ENCODE peak calls at places on chromosome 15, in eight cellular contexts. C, J, O, X, W, H, T and S are unnamed samples.

GRCh38 chr15:34483644-34484043 is 46.0 kb upstream of the GOLGA8A start:
- DNase-seq in C (no peak), X (no peak), W (no peak), H (no peak), O (no peak), J (no peak), T (no peak), S (no peak)

GRCh38 chr15:56734013-56734625 is 810 bp upstream of the ZNF280D start:
- DNase-seq in H (no peak), O (peak), W (no peak), C (no peak), J (no peak), X (no peak), T (no peak), S (no peak)

GRCh38 chr15:68082735-68083134 is 28.6 kb downstream of the PIAS1 start:
- DNase-seq in J (no peak), X (no peak), C (no peak), O (no peak), H (no peak), W (no peak), T (no peak), S (no peak)

GRCh38 chr15:51286816-51287215 is 51.6 kb downstream of the CYP19A1 start:
- DNase-seq in W (peak), X (no peak), H (peak), T (no peak), J (no peak), O (no peak), C (no peak), S (no peak)

GRCh38 chr15:95669146-95669922 is 661.2 kb upstream of the NR2F2 start:
- DNase-seq in J (no peak), O (no peak), H (no peak), C (peak), X (no peak), T (no peak), W (no peak), S (no peak)

GRCh38 chr15:76555247-76555646 is 218.7 kb downstream of the ISL2 start:
- DNase-seq in O (no peak), T (no peak), X (no peak), J (no peak), H (no peak), C (no peak), W (no peak), S (no peak)

GRCh38 chr15:92652576-92652966 is 3.0 kb downstream of the FAM174B start:
- DNase-seq in X (no peak), C (no peak), T (peak), W (no peak), O (no peak), H (peak), J (no peak), S (no peak)

GRCh38 chr15:91021516-91022074 is 799 bp downstream of the VPS33B start:
- DNase-seq in O (peak), H (no peak), X (no peak), C (no peak), W (no peak), J (peak), T (no peak), S (no peak)

GRCh38 chr15:92614791-92615785 is 40.5 kb downstream of the FAM174B start:
- DNase-seq in T (no peak), J (no peak), X (no peak), C (no peak), W (no peak), O (no peak), H (no peak), S (no peak)

GRCh38 chr15:51162865-51163762 is 68.4 kb upstream of the TNFAIP8L3 start:
- DNase-seq in W (peak), X (peak), H (peak), J (peak), T (peak), O (peak), C (peak), S (no peak)

GRCh38 chr15:77670558-77671148 is 37.9 kb upstream of the LINGO1 start:
- DNase-seq in W (no peak), C (no peak), H (no peak), T (no peak), X (no peak), O (no peak), J (no peak), S (no peak)

GRCh38 chr15:87792250-87793030 is 464.1 kb downstream of the NTRK3 start:
- DNase-seq in W (no peak), O (no peak), X (no peak), T (no peak), H (no peak), J (no peak), C (no peak), S (no peak)

GRCh38 chr15:79944625-79945024 is 26.4 kb downstream of the BCL2A1 start:
- DNase-seq in T (no peak), W (no peak), J (no peak), H (no peak), O (no peak), C (no peak), X (no peak), S (no peak)

GRCh38 chr15:57503051-57503702 is 88.5 kb upstream of the MYZAP start:
- DNase-seq in O (no peak), J (no peak), W (peak), C (no peak), T (no peak), X (no peak), H (no peak), S (no peak)

GRCh38 chr15:31399544-31400171 is 73.0 kb downstream of the KLF13 start:
- DNase-seq in J (peak), T (no peak), X (peak), W (no peak), O (no peak), C (no peak), H (no peak), S (no peak)

GRCh38 chr15:73985101-73985873 is 6.8 kb downstream of the STOML1 start:
- DNase-seq in H (no peak), C (no peak), J (peak), W (no peak), O (no peak), T (no peak), X (no peak), S (no peak)

GRCh38 chr15:101359365-101359947 is 64.4 kb upstream of the SNRPA1 start:
- DNase-seq in X (no peak), O (peak), C (no peak), T (no peak), J (no peak), H (peak), W (no peak), S (peak)

GRCh38 chr15:43238691-43239131 is 17.9 kb upstream of the EPB42 start:
- DNase-seq in W (no peak), T (no peak), H (no peak), J (no peak), X (no peak), O (no peak), C (no peak), S (no peak)

GRCh38 chr15:85356276-85356675 is 24.1 kb upstream of the AKAP13 start:
- DNase-seq in H (no peak), T (no peak), O (no peak), C (no peak), J (no peak), X (no peak), W (no peak), S (no peak)

GRCh38 chr15:79970921-79971434 is at the start of gene BCL2A1:
- DNase-seq in T (no peak), H (peak), C (no peak), J (peak), O (peak), X (no peak), W (no peak), S (no peak)

GRCh38 chr15:57015897-57016296 is 97.5 kb downstream of the TCF12 start:
- DNase-seq in O (peak), X (no peak), C (no peak), J (peak), H (peak), T (no peak), W (no peak), S (no peak)

GRCh38 chr15:78685157-78685830 is 44.3 kb upstream of the CHRNB4 start:
- DNase-seq in T (no peak), W (no peak), H (no peak), J (no peak), C (no peak), X (no peak), O (no peak), S (no peak)

GRCh38 chr15:88623061-88623460 is 1.9 kb downstream of the AEN start:
- DNase-seq in C (no peak), J (peak), H (peak), W (no peak), T (no peak), O (peak), X (no peak), S (no peak)

GRCh38 chr15:47184405-47185221 is 532.7 kb upstream of the SEMA6D start:
- DNase-seq in T (no peak), J (peak), W (peak), X (peak), C (no peak), O (no peak), H (no peak), S (peak)

GRCh38 chr15:67574981-67575632 is 32.6 kb downstream of the MAP2K5 start:
- DNase-seq in J (peak), X (no peak), C (no peak), T (no peak), W (no peak), O (no peak), H (no peak), S (no peak)

GRCh38 chr15:83295417-83295816 is 11.0 kb upstream of the BNC1 start:
- DNase-seq in H (no peak), X (no peak), W (no peak), C (no peak), T (no peak), J (peak), O (no peak), S (no peak)

GRCh38 chr15:69172854-69173253 is 12.4 kb downstream of the GLCE start:
- DNase-seq in W (no peak), X (no peak), J (no peak), H (peak), O (no peak), T (no peak), C (no peak), S (no peak)

GRCh38 chr15:31269961-31270575 is 56.6 kb upstream of the KLF13 start:
- DNase-seq in X (no peak), T (peak), J (no peak), H (no peak), O (no peak), W (no peak), C (peak), S (no peak)

GRCh38 chr15:93088200-93088980 is 621 bp downstream of the RGMA start:
- DNase-seq in O (no peak), C (peak), W (peak), T (no peak), J (peak), H (no peak), X (peak), S (no peak)

GRCh38 chr15:85563328-85563727 is 182.9 kb downstream of the AKAP13 start:
- DNase-seq in T (peak), O (no peak), X (no peak), C (no peak), J (peak), W (no peak), H (no peak), S (no peak)

GRCh38 chr15:47378527-47378926 is 338.8 kb upstream of the SEMA6D start:
- DNase-seq in X (no peak), H (no peak), T (no peak), O (no peak), W (no peak), C (no peak), J (no peak), S (no peak)

GRCh38 chr15:82132742-82133141 is 86.9 kb upstream of the MEX3B start:
- DNase-seq in X (no peak), C (no peak), H (peak), W (no peak), O (peak), J (peak), T (no peak), S (no peak)

GRCh38 chr15:81256916-81257315 is 60.2 kb downstream of the IL16 start:
- DNase-seq in T (no peak), C (no peak), W (no peak), J (peak), X (no peak), H (peak), O (no peak), S (no peak)

GRCh38 chr15:76533995-76534394 is 197.4 kb downstream of the ISL2 start:
- DNase-seq in W (no peak), O (no peak), T (no peak), H (no peak), C (no peak), J (peak), X (no peak), S (no peak)

GRCh38 chr15:88982304-88982945 is 69.2 kb upstream of the MFGE8 start:
- DNase-seq in H (peak), J (peak), W (no peak), T (peak), O (no peak), X (peak), C (peak), S (no peak)

GRCh38 chr15:45714501-45715488 is 80.0 kb downstream of the SQOR start:
- DNase-seq in O (peak), J (peak), T (peak), H (peak), X (peak), C (peak), W (peak), S (peak)

GRCh38 chr15:82799183-82799841 is 6.6 kb downstream of the FSD2 start:
- DNase-seq in C (peak), W (no peak), J (no peak), H (no peak), T (no peak), X (no peak), O (no peak), S (no peak)

GRCh38 chr15:82184355-82184754 is 78.2 kb downstream of the EFL1 start:
- DNase-seq in T (no peak), H (no peak), O (no peak), C (no peak), X (no peak), J (no peak), W (no peak), S (no peak)

GRCh38 chr15:54131410-54131809 is 153.2 kb downstream of the UNC13C start:
- DNase-seq in H (peak), J (no peak), C (no peak), T (no peak), W (no peak), X (no peak), O (peak), S (no peak)

DNA sequence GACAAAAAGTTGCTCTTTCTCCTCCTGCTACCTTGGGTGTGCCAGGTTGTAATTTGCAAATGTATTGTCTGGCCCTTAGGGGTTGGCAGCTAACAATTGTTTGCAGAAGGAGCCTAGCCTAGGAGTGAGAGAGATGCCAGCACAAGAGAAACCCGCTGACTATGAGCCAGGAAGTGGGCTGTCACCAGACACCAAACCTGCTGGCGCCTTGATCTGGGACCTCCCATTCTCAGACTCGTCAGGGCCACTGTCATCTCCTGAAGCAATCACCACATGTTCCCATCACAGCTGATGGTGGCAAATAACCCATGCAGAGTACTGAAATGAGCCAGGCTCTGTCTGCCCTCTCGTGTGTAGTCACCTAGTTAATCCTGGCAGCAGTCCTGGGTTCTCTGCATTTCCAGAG is 406.4 kb upstream of the NPAP1 start:
- DNase-seq in H (no peak), T (peak), X (no peak), O (no peak), C (no peak), J (no peak), W (no peak), S (no peak)
- H3K27ac ChIP-seq in H (no peak), T (no peak), X (no peak), O (no peak), C (no peak), J (no peak), W (no peak), S (no peak)

GRCh38 chr15:37017031-37017625 is 83.2 kb downstream of the MEIS2 start:
- DNase-seq in O (no peak), J (no peak), H (peak), C (no peak), X (no peak), W (no peak), T (no peak), S (no peak)

GRCh38 chr15:37015025-37015424 is 85.3 kb downstream of the MEIS2 start:
- DNase-seq in O (peak), X (no peak), T (no peak), W (no peak), J (peak), H (no peak), C (no peak), S (no peak)

GRCh38 chr15:37015476-37015875 is 84.9 kb downstream of the MEIS2 start:
- DNase-seq in H (no peak), C (no peak), W (no peak), J (peak), O (no peak), T (no peak), X (no peak), S (no peak)

GRCh38 chr15:37014566-37014965 is 85.8 kb downstream of the MEIS2 start:
- DNase-seq in O (no peak), T (no peak), J (no peak), W (no peak), H (no peak), X (no peak), C (no peak), S (no peak)

GRCh38 chr15:37016287-37016686 is 84.1 kb downstream of the MEIS2 start:
- DNase-seq in O (no peak), X (no peak), J (peak), W (no peak), T (no peak), H (no peak), C (no peak), S (no peak)
- H3K27ac ChIP-seq in O (peak), X (peak), J (peak), W (no peak), T (no peak), H (peak), C (peak), S (peak)

GRCh38 chr15:63042879-63043340 is 363 bp downstream of the TPM1 start:
- DNase-seq in J (no peak), T (no peak), H (no peak), O (no peak), C (no peak), X (no peak), W (no peak), S (no peak)

GRCh38 chr15:63043391-63044076 is 987 bp downstream of the TPM1 start:
- DNase-seq in W (no peak), T (no peak), X (peak), C (no peak), J (no peak), O (no peak), H (no peak), S (no peak)

GRCh38 chr15:63044645-63045437 is 2.3 kb downstream of the TPM1 start:
- DNase-seq in T (no peak), X (peak), O (no peak), C (peak), J (peak), W (peak), H (no peak), S (no peak)

GRCh38 chr15:63045438-63046278 is 3.1 kb downstream of the TPM1 start:
- DNase-seq in C (no peak), J (no peak), O (no peak), T (no peak), X (no peak), H (no peak), W (no peak), S (no peak)

DNA sequence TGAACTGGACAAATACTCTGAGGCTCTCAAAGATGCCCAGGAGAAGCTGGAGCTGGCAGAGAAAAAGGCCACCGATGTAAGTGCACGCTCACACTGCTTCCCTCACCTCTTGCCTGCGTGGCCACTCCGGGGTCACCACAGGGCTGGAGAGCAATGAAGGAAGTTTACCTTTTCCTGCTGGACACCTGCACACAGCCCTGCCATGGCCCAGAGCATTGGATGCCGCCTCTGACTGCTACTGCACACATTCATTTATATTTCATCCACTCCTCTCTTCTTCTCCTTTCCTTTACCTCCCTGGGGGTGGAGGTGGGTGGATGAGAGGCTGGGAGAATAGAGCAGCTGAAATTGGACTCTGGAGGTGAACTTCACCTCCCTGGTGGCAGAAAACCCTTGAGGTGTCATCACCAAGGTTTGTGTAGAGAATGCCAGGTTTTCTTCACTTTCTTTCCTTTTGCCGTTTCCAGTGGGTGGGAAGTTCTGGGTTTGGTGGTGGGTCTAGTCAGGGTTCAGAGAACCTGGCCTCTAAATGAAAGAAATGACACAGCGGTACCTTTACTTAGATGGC is 1.6 kb downstream of the TPM1 start:
- DNase-seq in O (no peak), J (no peak), X (no peak), W (no peak), C (no peak), T (no peak), H (no peak), S (no peak)
- H3K27ac ChIP-seq in O (no peak), J (peak), X (peak), W (no peak), C (peak), T (no peak), H (no peak), S (no peak)

GRCh38 chr15:75198560-75199346 is 2.9 kb upstream of the C15orf39 start:
- DNase-seq in T (no peak), O (no peak), W (peak), X (no peak), J (peak), H (peak), C (no peak), S (no peak)
- H3K27ac ChIP-seq in T (no peak), O (no peak), W (no peak), X (no peak), J (no peak), H (no peak), C (no peak), S (no peak)

DNA sequence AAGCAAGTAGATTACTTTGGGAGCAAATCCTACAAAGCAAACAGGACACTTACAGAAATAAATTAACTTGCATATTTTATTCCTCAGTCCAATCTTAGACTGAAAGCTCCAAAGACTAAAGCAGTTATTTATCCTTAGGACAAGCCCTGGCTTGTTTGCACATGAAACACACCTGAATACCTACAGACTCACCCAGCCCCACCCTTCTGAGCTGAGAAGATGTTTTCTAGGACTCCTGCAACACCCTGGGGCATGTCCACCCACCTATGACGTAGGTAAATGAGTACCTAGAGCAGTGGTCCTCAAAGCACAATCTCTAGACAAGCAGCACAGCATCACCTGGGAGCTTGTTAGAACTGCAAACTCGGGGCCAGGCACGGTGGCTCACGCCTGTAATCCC is 80.8 kb downstream of the ANXA2 start:
- DNase-seq in X (no peak), T (no peak), H (no peak), C (no peak), O (peak), W (no peak), J (no peak), S (no peak)
- H3K27ac ChIP-seq in X (no peak), T (no peak), H (no peak), C (no peak), O (peak), W (no peak), J (no peak), S (no peak)

GRCh38 chr15:40936234-40936708 is 7.1 kb downstream of the DLL4 start:
- DNase-seq in T (no peak), W (no peak), H (no peak), X (no peak), J (no peak), O (no peak), C (no peak), S (no peak)
- H3K27ac ChIP-seq in T (no peak), W (no peak), H (no peak), X (peak), J (no peak), O (no peak), C (peak), S (no peak)

GRCh38 chr15:58584789-58585461 is 153.1 kb downstream of the LIPC start:
- DNase-seq in J (no peak), O (no peak), H (no peak), C (no peak), T (no peak), X (no peak), W (no peak), S (no peak)
- H3K27ac ChIP-seq in J (no peak), O (no peak), H (no peak), C (no peak), T (no peak), X (no peak), W (no peak), S (no peak)